ENCODE peak calls at places on chromosomes 16 and 17, in four cellular contexts. T is GM06990, D is MM.1S, Y is PC-9. L is an unnamed sample.

GRCh38 chr17:12545877-12546513 is 119.7 kb upstream of the MYOCD start:
- DNase-seq in T (peak), D (peak), Y (peak), L (peak)

GRCh38 chr16:86697715-86698114 is 119.4 kb downstream of the FOXL1 start:
- DNase-seq in Y (no peak), T (no peak), D (no peak), L (no peak)

GRCh38 chr17:77011173-77012011 is 129.4 kb upstream of the SEC14L1 start:
- DNase-seq in Y (peak), D (peak), T (no peak), L (peak)

GRCh38 chr16:10266809-10267208 is 84.6 kb upstream of the GRIN2A start:
- DNase-seq in D (no peak), Y (no peak), T (peak), L (no peak)

GRCh38 chr16:75198135-75198600 is 8.8 kb downstream of the CTRB2 start:
- DNase-seq in D (no peak), Y (no peak), T (no peak), L (no peak)

GRCh38 chr16:51971184-51971583 is 575.8 kb downstream of the TOX3 start:
- DNase-seq in Y (no peak), T (no peak), D (no peak), L (no peak)

GRCh38 chr17:7393613-7394451 is 493 bp downstream of the PLSCR3 start:
- DNase-seq in T (no peak), D (peak), Y (peak), L (no peak)

GRCh38 chr16:69003500-69003899 is 102.0 kb upstream of the HAS3 start:
- DNase-seq in T (no peak), D (no peak), Y (no peak), L (no peak)

GRCh38 chr17:83200231-83200699 is 120.9 kb downstream of the METRNL start:
- DNase-seq in T (peak), Y (peak), D (peak), L (no peak)

GRCh38 chr16:31713071-31713944 is 160.3 kb upstream of the ZNF267 start:
- DNase-seq in Y (peak), T (peak), D (peak), L (peak)

GRCh38 chr16:31710134-31710533 is 163.5 kb upstream of the ZNF267 start:
- DNase-seq in T (no peak), Y (no peak), D (no peak), L (no peak)

GRCh38 chr16:31712064-31712540 is 161.5 kb upstream of the ZNF267 start:
- DNase-seq in D (no peak), Y (no peak), T (no peak), L (no peak)

GRCh38 chr16:31710880-31711279 is 162.7 kb upstream of the ZNF267 start:
- DNase-seq in T (no peak), D (no peak), Y (no peak), L (no peak)

GRCh38 chr16:31711344-31711845 is 162.2 kb upstream of the ZNF267 start:
- DNase-seq in T (no peak), D (no peak), Y (no peak), L (no peak)
- TF ChIP-seq CTCF in T (peak), D (no peak), Y (no peak), L (peak)

DNA sequence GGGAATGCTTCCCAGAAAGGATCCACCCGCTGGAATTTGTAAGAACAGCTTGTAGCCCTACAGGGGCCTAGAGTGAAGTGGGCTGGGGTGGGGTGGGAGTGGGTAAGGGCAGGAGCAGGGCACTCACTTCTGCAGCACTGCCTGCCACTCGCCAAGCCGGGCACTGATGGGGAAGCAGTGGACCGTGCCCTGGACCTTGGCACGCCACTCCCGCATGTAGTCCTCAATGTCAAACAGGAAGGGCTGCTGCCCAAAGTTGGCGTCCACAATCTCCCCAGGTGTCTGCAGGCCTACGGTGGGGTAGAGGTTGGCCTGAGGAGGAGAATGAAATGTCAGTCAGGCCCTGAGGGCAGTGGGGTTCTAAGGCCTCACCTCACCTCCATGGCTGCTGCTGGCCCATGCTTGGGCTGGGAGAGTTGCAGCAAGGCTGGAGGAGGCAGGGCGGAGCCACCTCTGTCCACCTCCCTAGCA is 15.7 kb upstream of the GFOD2 start:
- DNase-seq in D (no peak), T (no peak), Y (no peak), L (no peak)
- H3K4me3 ChIP-seq in D (no peak), T (no peak), Y (no peak), L (no peak)

DNA sequence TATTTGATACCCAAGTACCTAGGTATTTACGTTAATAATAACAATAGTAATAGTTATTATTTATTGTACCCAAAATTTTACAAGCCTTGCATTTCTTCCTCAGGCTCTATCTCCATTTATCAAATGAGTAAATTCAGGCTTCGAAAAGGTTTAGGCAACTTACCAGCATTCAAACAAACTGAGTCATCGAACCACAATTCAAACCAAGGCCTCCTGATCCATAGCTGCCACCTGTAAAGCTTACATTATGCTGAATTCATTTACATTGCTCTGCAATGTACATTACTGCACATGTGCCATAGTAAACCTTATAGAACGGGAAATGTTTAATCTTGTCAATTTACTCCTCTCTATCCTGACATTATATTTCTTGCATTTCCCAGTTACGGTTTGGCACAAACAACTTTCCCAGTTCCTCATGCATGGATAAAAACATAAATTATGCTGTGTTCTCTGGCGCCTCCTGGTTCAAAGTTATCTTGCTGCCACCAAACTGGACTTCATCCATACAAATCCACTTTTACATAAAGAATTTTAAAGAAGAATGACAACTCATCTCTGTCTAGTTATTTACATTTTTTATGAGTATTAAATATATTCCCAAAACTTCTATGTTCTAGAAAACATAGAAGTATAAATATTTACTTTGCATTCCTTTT is 360.6 kb upstream of the SOX9 start:
- DNase-seq in Y (no peak), T (no peak), D (no peak), L (no peak)
- TF ChIP-seq CTCF in Y (peak), T (no peak), D (no peak), L (no peak)

DNA sequence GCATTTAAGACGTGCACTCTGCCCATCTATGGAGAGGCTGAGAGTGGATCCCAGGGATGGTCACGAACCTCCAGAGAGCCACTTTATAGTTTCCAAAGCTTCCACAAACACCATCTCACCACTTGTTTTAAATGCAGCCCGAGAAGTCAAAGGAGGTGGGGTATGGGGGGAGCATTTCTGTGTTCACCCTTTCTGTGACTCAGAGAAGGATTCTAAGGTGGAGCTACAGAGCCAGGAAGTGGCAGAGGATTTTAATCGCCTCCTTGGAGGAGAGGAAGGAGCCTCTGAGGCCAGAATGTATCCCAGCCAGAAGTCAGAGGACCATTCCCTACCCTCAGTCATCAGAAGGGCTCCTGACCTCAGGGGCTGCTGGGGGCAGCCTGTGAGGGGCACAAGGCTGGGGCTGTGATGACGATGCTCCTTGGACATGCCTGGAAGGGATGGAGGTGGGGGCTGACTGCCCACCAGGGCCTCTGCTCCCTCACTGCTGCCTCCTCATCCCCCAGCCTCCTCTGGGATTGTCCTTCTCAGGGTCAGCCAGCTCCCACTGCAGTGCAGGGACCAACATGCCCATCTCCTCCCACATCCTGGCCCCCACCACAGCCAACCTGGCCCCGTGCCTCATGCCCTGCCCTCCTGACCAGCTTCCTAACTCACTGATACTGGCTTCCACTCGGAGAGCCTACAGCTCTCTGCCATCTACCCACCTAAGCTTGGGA is 2.8 kb downstream of the XYLT2 start:
- DNase-seq in Y (no peak), D (no peak), T (no peak), L (no peak)
- H3K4me3 ChIP-seq in Y (no peak), D (no peak), T (no peak), L (no peak)

GRCh38 chr16:80802902-80803301 is 1.5 kb downstream of the CDYL2 start:
- DNase-seq in D (no peak), Y (no peak), T (no peak), L (no peak)

GRCh38 chr16:80804451-80805383 is at the start of gene CDYL2:
- DNase-seq in D (peak), T (peak), Y (no peak), L (no peak)

GRCh38 chr16:80802129-80802528 is 2.3 kb downstream of the CDYL2 start:
- DNase-seq in D (no peak), T (no peak), Y (no peak), L (no peak)

GRCh38 chr16:80804061-80804450 is 342 bp downstream of the CDYL2 start:
- DNase-seq in Y (no peak), D (peak), T (peak), L (no peak)

GRCh38 chr16:80803341-80804060 is 897 bp downstream of the CDYL2 start:
- DNase-seq in D (no peak), Y (no peak), T (no peak), L (no peak)
- TF ChIP-seq CTCF in D (peak), Y (no peak), T (peak), L (peak)

L was measured in GM12864.